ENCODE peak calls at places on chromosomes 7 and 10, in four cellular contexts. N is cardiac muscle cell, I is NB4, L is ascending aorta. K is an unnamed sample.
A peak's percentile ranks its signal among the peaks of the same experiment; 100 is the strongest.

GRCh38 chr7:116138202-116138801 is 72.0 kb upstream of the TES start:
- DNase-seq in N (peak; percentile 81), I (peak; percentile 63), L (no peak), K (peak; percentile 67)

GRCh38 chr7:98727146-98727709 is 110.1 kb downstream of the NPTX2 start:
- DNase-seq in N (no peak), I (no peak), L (no peak), K (no peak)

GRCh38 chr10:103629581-103629980 is 136.1 kb downstream of the NEURL1 start:
- DNase-seq in N (no peak), I (no peak), L (no peak), K (no peak)

GRCh38 chr10:44703241-44704155 is 207.6 kb upstream of the TMEM72 start:
- DNase-seq in N (peak; percentile 81), I (no peak), L (no peak), K (peak; percentile 84)

GRCh38 chr7:93025389-93025788 is 92.4 kb downstream of the SAMD9 start:
- DNase-seq in N (no peak), I (no peak), L (no peak), K (no peak)

GRCh38 chr10:66349076-66349475 is 576.8 kb upstream of the LRRTM3 start:
- DNase-seq in N (no peak), I (no peak), L (no peak), K (no peak)

GRCh38 chr10:80504158-80504811 is 33.4 kb upstream of the SH2D4B start:
- DNase-seq in N (no peak), I (peak; percentile 58), L (no peak), K (no peak)

GRCh38 chr7:23076774-23077173 is 28.8 kb upstream of the KLHL7 start:
- DNase-seq in N (no peak), I (no peak), L (no peak), K (no peak)

GRCh38 chr10:77248104-77248503 is 389.5 kb downstream of the KCNMA1 start:
- DNase-seq in N (peak; percentile 27), I (no peak), L (no peak), K (no peak)

GRCh38 chr7:132411142-132411541 is 165.1 kb downstream of the PLXNA4 start:
- DNase-seq in N (no peak), I (no peak), L (no peak), K (no peak)

GRCh38 chr10:25465582-25466372 is 291.0 kb downstream of the GPR158 start:
- DNase-seq in N (no peak), I (no peak), L (no peak), K (no peak)

GRCh38 chr7:134189559-134189958 is 62.4 kb downstream of the LRGUK start:
- DNase-seq in N (no peak), I (no peak), L (no peak), K (no peak)

GRCh38 chr7:3559178-3559765 is 258.2 kb downstream of the SDK1 start:
- DNase-seq in N (peak; percentile 91), I (no peak), L (no peak), K (peak; percentile 25)

GRCh38 chr7:29116361-29116760 is 30.0 kb downstream of the CPVL start:
- DNase-seq in N (no peak), I (no peak), L (no peak), K (no peak)

GRCh38 chr10:110209926-110210662 is 2.7 kb downstream of the MXI1 start:
- DNase-seq in N (peak; percentile 45), I (peak; percentile 67), L (no peak), K (peak; percentile 60)

GRCh38 chr7:317643-318405 is 27.9 kb downstream of the FOXL3 start:
- DNase-seq in N (no peak), I (no peak), L (no peak), K (no peak)

GRCh38 chr7:21603477-21603876 is 60.6 kb downstream of the DNAH11 start:
- DNase-seq in N (no peak), I (no peak), L (no peak), K (no peak)

GRCh38 chr10:79582096-79582495 is 21.9 kb upstream of the SFTPA2 start:
- DNase-seq in N (no peak), I (no peak), L (no peak), K (no peak)

GRCh38 chr10:22714524-22715289 is at the start of gene PIP4K2A:
- DNase-seq in N (peak; percentile 86), I (peak; percentile 75), L (no peak), K (peak; percentile 74)

GRCh38 chr7:50865450-50865849 is 82.8 kb upstream of the GRB10 start:
- DNase-seq in N (no peak), I (no peak), L (no peak), K (no peak)

GRCh38 chr7:30382607-30383006 is 96.0 kb downstream of the NOD1 start:
- DNase-seq in N (no peak), I (no peak), L (no peak), K (no peak)

GRCh38 chr10:79348640-79348988 is 1.3 kb downstream of the PPIF start:
- DNase-seq in N (peak; percentile 44), I (no peak), L (no peak), K (no peak)

GRCh38 chr10:30736685-30737232 is 107.2 kb upstream of the LYZL2 start:
- DNase-seq in N (peak; percentile 98), I (peak; percentile 86), L (peak; percentile 58), K (peak; percentile 100)

GRCh38 chr10:79027147-79028055 is 41.4 kb upstream of the ZMIZ1 start:
- DNase-seq in N (no peak), I (peak; percentile 32), L (no peak), K (no peak)

GRCh38 chr10:35707642-35708425 is 65.7 kb upstream of the FZD8 start:
- DNase-seq in N (no peak), I (no peak), L (no peak), K (peak; percentile 35)

GRCh38 chr10:21517983-21518628 is 7.4 kb downstream of the SKIDA1 start:
- DNase-seq in N (no peak), I (peak; percentile 22), L (no peak), K (no peak)

GRCh38 chr7:127752829-127753228 is 100.8 kb downstream of the SND1 start:
- DNase-seq in N (no peak), I (no peak), L (no peak), K (no peak)

DNA sequence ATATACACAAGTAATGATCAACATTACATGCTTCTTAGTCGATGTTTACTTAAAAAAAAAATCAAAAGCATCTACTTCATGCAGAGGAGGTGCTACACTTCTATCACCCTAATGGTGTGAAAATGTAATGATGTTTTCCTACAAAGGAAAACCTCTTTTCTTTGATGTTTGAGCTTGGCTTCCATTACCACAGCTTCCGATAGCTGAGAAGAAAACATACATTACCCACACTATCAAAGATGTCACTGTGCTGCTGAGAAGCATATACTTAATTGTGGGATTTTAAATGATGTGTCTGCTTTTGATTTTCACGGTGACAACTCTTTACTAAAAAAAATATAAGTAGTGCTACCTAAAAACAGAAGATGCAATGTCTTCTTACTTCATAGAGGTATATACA is 200.2 kb upstream of the PHF14 start:
- DNase-seq in N (no peak), I (no peak), L (no peak), K (no peak)
- TF ChIP-seq CTCF in N (no peak), I (no peak), L (no peak), K (no peak)

GRCh38 chr7:141416691-141417268 is 134.4 kb upstream of the AGK start:
- DNase-seq in N (no peak), I (no peak), L (no peak), K (no peak)

GRCh38 chr7:141415999-141416398 is 135.2 kb upstream of the AGK start:
- DNase-seq in N (no peak), I (no peak), L (no peak), K (no peak)

GRCh38 chr7:141418087-141418486 is 133.1 kb upstream of the AGK start:
- DNase-seq in N (no peak), I (peak; percentile 18), L (no peak), K (no peak)

GRCh38 chr7:141421306-141421705 is 129.9 kb upstream of the AGK start:
- DNase-seq in N (no peak), I (no peak), L (no peak), K (no peak)

DNA sequence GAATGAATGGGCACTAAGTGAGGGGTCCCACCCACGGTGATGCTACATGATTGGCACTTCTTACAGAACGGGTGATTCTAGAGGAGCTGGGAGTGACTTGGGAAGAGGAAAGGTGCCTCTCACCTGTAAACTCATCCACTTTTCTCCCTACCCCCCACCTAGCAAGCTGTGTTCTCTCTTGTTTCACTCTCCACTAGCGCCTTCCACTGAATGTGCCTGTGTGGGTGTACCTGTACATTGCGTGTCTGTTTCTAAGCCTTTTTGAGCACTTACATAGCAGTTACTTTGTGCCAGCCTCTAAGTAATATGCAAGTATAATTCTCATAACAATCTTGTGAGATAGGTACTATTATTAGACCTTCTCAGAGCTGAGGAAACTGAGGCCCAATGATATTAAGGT is 133.7 kb upstream of the AGK start:
- DNase-seq in N (no peak), I (no peak), L (no peak), K (no peak)
- H3K4me3 ChIP-seq in N (no peak overlapping the region), I (no peak overlapping the region), L (no peak overlapping the region), K (no peak overlapping the region)

GRCh38 chr10:125004571-125005311 is 62.8 kb downstream of the ZRANB1 start:
- DNase-seq in N (no peak), I (no peak), L (no peak), K (no peak)

GRCh38 chr10:125002423-125003145 is 60.7 kb downstream of the ZRANB1 start:
- DNase-seq in N (no peak), I (no peak), L (no peak), K (no peak)

GRCh38 chr10:125003901-125004467 is 62.1 kb downstream of the ZRANB1 start:
- DNase-seq in N (no peak), I (no peak), L (no peak), K (no peak)

GRCh38 chr10:125002044-125002422 is 60.1 kb downstream of the ZRANB1 start:
- DNase-seq in N (no peak), I (no peak), L (no peak), K (no peak)

GRCh38 chr10:125003146-125003900 is 61.4 kb downstream of the ZRANB1 start:
- DNase-seq in N (no peak), I (no peak), L (no peak), K (no peak)
- TF ChIP-seq CTCF in N (peak; percentile 3), I (no peak), L (no peak), K (no peak)

GRCh38 chr7:40658731-40659130 is 523.9 kb downstream of the SUGCT start:
- DNase-seq in N (peak; percentile 6), I (no peak), L (peak; percentile 9), K (peak; percentile 82)

GRCh38 chr7:40656349-40656748 is 521.5 kb downstream of the SUGCT start:
- DNase-seq in N (no peak), I (no peak), L (no peak), K (no peak)

GRCh38 chr7:40654171-40654570 is 519.4 kb downstream of the SUGCT start:
- DNase-seq in N (no peak), I (no peak), L (no peak), K (no peak)

GRCh38 chr7:40659231-40659630 is 524.4 kb downstream of the SUGCT start:
- DNase-seq in N (no peak), I (no peak), L (no peak), K (peak; percentile 68)

DNA sequence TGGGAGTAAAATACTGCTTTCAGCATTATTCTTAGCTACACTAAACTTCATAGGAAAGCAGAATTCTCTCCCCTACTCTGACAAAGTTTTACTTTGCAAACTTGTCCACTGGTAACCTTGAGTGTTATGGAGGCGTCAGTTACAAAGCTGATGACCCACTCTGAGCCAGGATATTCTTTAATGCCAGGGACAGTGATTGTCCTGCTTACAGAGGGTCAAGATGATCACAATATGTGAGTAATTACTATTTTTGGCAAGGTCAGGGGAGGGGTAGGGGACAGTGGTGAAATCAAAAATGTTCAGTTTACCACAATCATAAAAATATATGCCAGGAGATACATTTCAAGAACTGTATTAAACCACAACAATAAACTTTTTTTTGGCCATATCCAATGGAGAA is 520.6 kb downstream of the SUGCT start:
- DNase-seq in N (no peak), I (no peak), L (no peak), K (no peak)
- H3K4me3 ChIP-seq in N (no peak overlapping the region), I (no peak overlapping the region), L (no peak overlapping the region), K (no peak overlapping the region)

K was measured in AG10803.